ENCODE peak calls at places on chromosome 3, in eight cellular contexts. S is ovary, F is A673, U is tibial artery, W is uterus, G is GM23248, B is colonic mucosa, M is psoas muscle. A is an unnamed sample.

GRCh38 chr3:45626096-45626887 is 31.7 kb downstream of the LIMD1 start:
- DNase-seq in S (no peak), F (no peak), U (no peak), W (no peak), G (peak; percentile 41), B (no peak), M (no peak), A (no peak)

GRCh38 chr3:156131799-156132198 is 11.4 kb downstream of the KCNAB1 start:
- DNase-seq in S (no peak), F (no peak), U (no peak), W (no peak), G (no peak), B (no peak), M (no peak), A (no peak)

GRCh38 chr3:50616003-50616769 is 765 bp upstream of the MAPKAPK3 start:
- DNase-seq in S (peak; percentile 85), F (peak; percentile 79), U (peak; percentile 85), W (peak; percentile 83), G (peak; percentile 92), B (peak; percentile 86), M (peak; percentile 83), A (peak; percentile 87)

GRCh38 chr3:34275811-34276210 is 477.4 kb downstream of the PDCD6IP start:
- DNase-seq in S (no peak), F (peak; percentile 97), U (no peak), W (no peak), G (no peak), B (no peak), M (no peak), A (no peak)

GRCh38 chr3:52606373-52607085 is 70.1 kb downstream of the UQCC5 start:
- DNase-seq in S (no peak), F (no peak), U (no peak), W (no peak), G (peak; percentile 48), B (peak; percentile 32), M (no peak), A (no peak)

GRCh38 chr3:14481646-14482036 is 58.5 kb downstream of the GRIP2 start:
- DNase-seq in S (peak; percentile 61), F (no peak), U (no peak), W (no peak), G (no peak), B (no peak), M (no peak), A (no peak)

GRCh38 chr3:123660900-123661299 is 76.0 kb upstream of the HACD2 start:
- DNase-seq in S (peak; percentile 98), F (peak; percentile 45), U (peak; percentile 97), W (peak; percentile 98), G (peak; percentile 95), B (peak; percentile 90), M (peak; percentile 83), A (no peak)

GRCh38 chr3:194906970-194907629 is 221.4 kb downstream of the FAM43A start:
- DNase-seq in S (no peak), F (peak; percentile 36), U (no peak), W (no peak), G (no peak), B (no peak), M (no peak), A (no peak)

GRCh38 chr3:126528800-126529541 is 5.0 kb downstream of the CHST13 start:
- DNase-seq in S (no peak), F (no peak), U (no peak), W (no peak), G (peak; percentile 56), B (no peak), M (no peak), A (no peak)
- H3K27ac ChIP-seq in S (no peak overlapping the region), F (no peak overlapping the region), U (no peak overlapping the region), W (no peak overlapping the region), G (no peak overlapping the region), B (no peak overlapping the region), M (no peak overlapping the region), A (no peak overlapping the region)

GRCh38 chr3:71785594-71786472 is 885 bp upstream of the PROK2 start:
- DNase-seq in S (no peak), F (no peak), U (no peak), W (no peak), G (peak; percentile 25), B (no peak), M (no peak), A (no peak)
- H3K27me3 ChIP-seq in S (no peaks in the 10 kb centered on the region), F (peaks cover 30% of the 10 kb centered on the region), U (peaks cover 73% of the 10 kb centered on the region), W (peaks cover 44% of the 10 kb centered on the region), G (peaks cover 72% of the 10 kb centered on the region), B (peaks cover 41% of the 10 kb centered on the region), M (peaks cover 64% of the 10 kb centered on the region), A (peaks cover 20% of the 10 kb centered on the region)

GRCh38 chr3:30692498-30693130 is 86.2 kb downstream of the TGFBR2 start:
- DNase-seq in S (no peak), F (no peak), U (no peak), W (no peak), G (no peak), B (no peak), M (no peak), A (no peak)

GRCh38 chr3:30694668-30695067 is 88.3 kb downstream of the TGFBR2 start:
- DNase-seq in S (no peak), F (no peak), U (no peak), W (no peak), G (no peak), B (no peak), M (no peak), A (no peak)

GRCh38 chr3:30691944-30692343 is 85.5 kb downstream of the TGFBR2 start:
- DNase-seq in S (no peak), F (peak; percentile 73), U (no peak), W (no peak), G (peak; percentile 28), B (no peak), M (no peak), A (no peak)

GRCh38 chr3:30694148-30694547 is 87.7 kb downstream of the TGFBR2 start:
- DNase-seq in S (no peak), F (no peak), U (no peak), W (no peak), G (no peak), B (no peak), M (no peak), A (no peak)

GRCh38 chr3:30693470-30694120 is 87.2 kb downstream of the TGFBR2 start:
- DNase-seq in S (no peak), F (peak; percentile 89), U (no peak), W (peak; percentile 54), G (peak; percentile 79), B (peak; percentile 47), M (no peak), A (peak; percentile 44)
- H3K27ac ChIP-seq in S (no peak overlapping the region), F (no peak overlapping the region), U (no peak overlapping the region), W (peak overlapping the region; percentile 49), G (no peak overlapping the region), B (no peak overlapping the region), M (no peak overlapping the region), A (no peak overlapping the region)

DNA sequence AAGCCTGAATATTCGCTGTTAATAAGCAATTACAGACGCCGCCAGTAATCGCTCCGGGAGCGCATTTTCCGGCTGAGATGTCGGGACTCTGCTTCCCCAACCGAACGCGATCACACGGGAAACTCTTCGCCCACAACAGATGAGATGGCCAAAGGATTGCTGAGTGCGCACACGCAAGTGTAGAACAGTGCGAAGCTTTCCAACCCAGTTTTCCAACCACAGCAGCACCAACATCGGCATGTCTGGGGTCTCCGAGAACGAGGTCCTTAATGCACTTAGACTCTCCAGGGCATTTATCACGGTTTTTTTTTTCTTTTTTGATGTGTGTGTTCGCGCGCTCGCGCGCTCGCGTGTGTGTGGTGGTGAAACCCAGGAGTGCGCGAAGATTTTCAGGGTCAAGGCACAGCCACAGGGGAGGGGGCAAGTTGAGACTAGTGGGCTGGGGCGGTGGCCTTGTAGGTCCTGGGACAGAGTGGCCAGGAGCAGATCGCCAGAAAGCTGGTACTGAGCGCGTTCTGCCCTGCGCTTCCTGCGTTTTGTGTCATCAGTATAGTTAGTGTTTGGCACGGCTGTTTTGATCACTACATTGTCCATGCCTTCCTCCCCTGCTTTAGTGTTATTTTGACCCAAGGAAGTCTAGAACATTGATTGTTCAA is 1.8 kb upstream of the EOMES start:
- DNase-seq in S (no peak), F (no peak), U (no peak), W (no peak), G (peak; percentile 35), B (no peak), M (no peak), A (no peak)
- H3K27me3 ChIP-seq in S (peaks cover 4% of the 10 kb centered on the region), F (peaks cover 100% of the 10 kb centered on the region), U (peaks cover 100% of the 10 kb centered on the region), W (peaks cover 68% of the 10 kb centered on the region), G (peaks cover 90% of the 10 kb centered on the region), B (peaks cover 82% of the 10 kb centered on the region), M (peaks cover 100% of the 10 kb centered on the region), A (peaks cover 86% of the 10 kb centered on the region)

DNA sequence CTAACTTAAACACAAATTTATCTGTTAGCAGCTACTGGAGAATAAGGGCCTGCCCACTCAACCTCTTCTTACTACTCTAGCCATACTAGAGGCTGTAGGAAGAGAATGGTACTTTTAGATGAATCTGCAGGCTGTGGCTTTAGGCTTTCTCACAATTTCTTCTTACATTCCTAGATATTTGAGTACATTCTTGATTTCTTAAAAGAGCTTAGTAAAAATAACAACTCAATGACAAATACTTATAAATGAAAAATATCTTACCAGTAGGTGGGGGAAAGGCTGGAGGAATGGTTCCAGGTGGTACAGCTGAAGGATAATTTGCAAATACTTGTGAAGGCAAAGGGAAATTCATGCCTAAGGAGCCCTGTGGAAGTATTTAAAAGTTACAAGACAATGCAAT is 92.9 kb upstream of the GK5 start:
- DNase-seq in S (no peak), F (no peak), U (no peak), W (no peak), G (peak; percentile 51), B (no peak), M (no peak), A (no peak)
- H3K27ac ChIP-seq in S (no peak overlapping the region), F (no peak overlapping the region), U (no peak overlapping the region), W (no peak overlapping the region), G (peak overlapping the region; percentile 50), B (no peak overlapping the region), M (no peak overlapping the region), A (no peak overlapping the region)

DNA sequence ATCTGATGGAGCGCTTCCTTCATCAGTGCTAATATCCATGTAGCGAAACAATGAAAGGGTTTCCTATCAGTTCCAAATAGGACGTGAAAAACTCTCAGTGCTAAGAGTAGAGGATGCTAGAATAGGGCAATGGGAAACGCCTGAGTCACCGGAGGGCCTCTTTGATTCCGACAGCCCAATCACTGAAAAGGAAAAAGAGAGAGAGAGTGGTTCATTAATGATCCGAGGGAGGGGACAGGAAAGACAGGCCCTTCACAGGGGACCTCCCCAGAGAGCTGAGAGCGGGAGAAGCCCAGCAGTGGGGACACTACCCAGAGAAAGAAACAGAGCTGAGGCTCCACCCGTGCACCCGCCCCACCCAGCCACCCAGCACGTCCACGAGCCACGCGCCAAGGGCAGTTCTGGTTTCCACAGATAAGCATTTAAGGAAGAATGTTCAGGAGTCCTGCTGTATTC is 76.9 kb downstream of the RPN1 start:
- DNase-seq in S (no peak), F (peak; percentile 62), U (no peak), W (no peak), G (no peak), B (no peak), M (no peak), A (no peak)
- H3K27me3 ChIP-seq in S (no peaks in the 10 kb centered on the region), F (no peaks in the 10 kb centered on the region), U (peaks cover 78% of the 10 kb centered on the region), W (no peaks in the 10 kb centered on the region), G (peaks cover 12% of the 10 kb centered on the region), B (no peaks in the 10 kb centered on the region), M (peaks cover 11% of the 10 kb centered on the region), A (peaks cover 12% of the 10 kb centered on the region)

A was measured in WERI-Rb-1.